ENCODE peak calls at places on chromosomes 13 and 19, in four cellular contexts. F, W, O and Q are unnamed samples.

GRCh38 chr19:18233224-18233825 is 7.1 kb upstream of the PDE4C start:
- DNase-seq in F (peak), W (peak), O (peak), Q (peak)

GRCh38 chr19:21317821-21318220 is 11.4 kb downstream of the ZNF708 start:
- DNase-seq in F (no peak), W (no peak), O (no peak), Q (no peak)

GRCh38 chr13:44842158-44842557 is 147.1 kb downstream of the NUFIP1 start:
- DNase-seq in F (peak), W (peak), O (no peak), Q (peak)

GRCh38 chr13:113105032-113105993 is at the start of gene F7:
- DNase-seq in F (no peak), W (peak), O (peak), Q (no peak)

GRCh38 chr19:3976495-3977241 is 5.8 kb upstream of the DAPK3 start:
- DNase-seq in F (peak), W (no peak), O (no peak), Q (peak)

GRCh38 chr13:110129539-110130186 is 177.3 kb downstream of the COL4A1 start:
- DNase-seq in F (no peak), W (no peak), O (no peak), Q (no peak)

GRCh38 chr19:51712461-51713081 is 11.2 kb downstream of the HAS1 start:
- DNase-seq in F (no peak), W (peak), O (peak), Q (peak)

GRCh38 chr19:3573162-3573857 is 566 bp downstream of the HMG20B start:
- DNase-seq in F (peak), W (no peak), O (no peak), Q (no peak)

GRCh38 chr13:64130600-64130999 is 2715.0 kb upstream of the PCDH20 start:
- DNase-seq in F (no peak), W (no peak), O (no peak), Q (no peak)

GRCh38 chr13:73340069-73340468 is 281.3 kb downstream of the KLF5 start:
- DNase-seq in F (no peak), W (peak), O (no peak), Q (no peak)

GRCh38 chr19:6925801-6926751 is 38.7 kb downstream of the ADGRE1 start:
- DNase-seq in F (no peak), W (peak), O (peak), Q (no peak)

GRCh38 chr19:4061178-4061682 is 5.5 kb downstream of the ZBTB7A start:
- DNase-seq in F (peak), W (peak), O (peak), Q (no peak)

GRCh38 chr13:81760316-81760715 is 1419.4 kb upstream of the SPRY2 start:
- DNase-seq in F (no peak), W (peak), O (no peak), Q (no peak)

GRCh38 chr13:30354481-30355404 is 47.4 kb upstream of the KATNAL1 start:
- DNase-seq in F (no peak), W (no peak), O (no peak), Q (peak)

GRCh38 chr19:6772028-6772865 is at the start of gene VAV1:
- DNase-seq in F (peak), W (no peak), O (no peak), Q (no peak)

GRCh38 chr13:34356686-34357434 is 538.9 kb downstream of the RFC3 start:
- DNase-seq in F (no peak), W (no peak), O (no peak), Q (peak)

GRCh38 chr19:34337747-34338146 is 27.2 kb upstream of the GPI start:
- DNase-seq in F (no peak), W (no peak), O (no peak), Q (no peak)

GRCh38 chr19:55579766-55580621 is 654 bp downstream of the ZNF579 start:
- DNase-seq in F (peak), W (peak), O (peak), Q (peak)

GRCh38 chr13:41231786-41232185 is 31.6 kb downstream of the MTRF1 start:
- DNase-seq in F (no peak), W (no peak), O (no peak), Q (peak)

GRCh38 chr13:106851251-106851650 is 283.3 kb upstream of the ARGLU1 start:
- DNase-seq in F (no peak), W (peak), O (no peak), Q (no peak)

GRCh38 chr13:46383383-46383782 is 3.7 kb downstream of the RUBCNL start:
- DNase-seq in F (no peak), W (no peak), O (no peak), Q (no peak)
- H3K4me2 ChIP-seq in F (no peak), W (no peak), O (no peak), Q (no peak)

DNA sequence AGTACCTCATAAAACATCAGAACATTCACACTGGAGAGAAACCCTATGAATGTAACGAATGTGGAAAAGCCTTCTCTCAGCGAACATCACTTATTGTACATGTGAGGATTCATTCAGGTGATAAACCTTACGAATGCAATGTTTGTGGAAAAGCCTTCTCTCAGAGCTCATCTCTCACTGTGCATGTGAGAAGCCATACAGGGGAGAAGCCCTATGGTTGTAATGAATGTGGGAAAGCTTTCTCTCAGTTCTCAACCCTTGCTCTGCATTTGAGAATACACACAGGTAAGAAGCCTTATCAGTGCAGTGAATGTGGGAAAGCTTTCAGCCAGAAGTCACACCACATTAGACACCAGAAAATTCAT is 22.0 kb downstream of the ZNF146 start:
- DNase-seq in F (no peak), W (no peak), O (peak), Q (no peak)
- H3K4me2 ChIP-seq in F (no peak), W (no peak), O (no peak), Q (no peak)

GRCh38 chr19:8678244-8678807 is 20.3 kb downstream of the ACTL9 start:
- DNase-seq in F (no peak), W (no peak), O (no peak), Q (no peak)

GRCh38 chr19:8673281-8673891 is 25.2 kb downstream of the ACTL9 start:
- DNase-seq in F (no peak), W (no peak), O (no peak), Q (no peak)
- H3K4me2 ChIP-seq in F (no peak), W (no peak), O (no peak), Q (no peak)

DNA sequence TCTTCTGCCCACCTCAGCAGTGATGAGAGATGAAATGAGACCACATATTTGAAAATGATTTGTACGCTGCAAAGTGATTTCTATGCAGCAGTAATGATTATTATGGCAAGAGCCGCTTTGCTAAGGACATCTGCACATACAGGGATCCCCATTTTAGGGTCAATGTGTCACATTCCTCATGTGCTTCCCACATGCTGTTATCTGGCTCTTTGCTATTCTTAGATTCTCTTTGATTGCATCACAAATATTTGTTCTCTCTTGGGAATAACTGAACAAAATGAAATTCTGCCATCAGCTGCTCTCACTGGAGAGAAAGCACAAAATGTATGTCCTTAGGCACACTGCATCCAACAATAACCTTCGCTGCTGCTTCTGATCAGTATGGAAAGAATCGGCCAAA is 209.5 kb upstream of the IPO5 start:
- DNase-seq in F (no peak), W (no peak), O (no peak), Q (peak)
- H3K4me2 ChIP-seq in F (no peak), W (no peak), O (no peak), Q (no peak)

DNA sequence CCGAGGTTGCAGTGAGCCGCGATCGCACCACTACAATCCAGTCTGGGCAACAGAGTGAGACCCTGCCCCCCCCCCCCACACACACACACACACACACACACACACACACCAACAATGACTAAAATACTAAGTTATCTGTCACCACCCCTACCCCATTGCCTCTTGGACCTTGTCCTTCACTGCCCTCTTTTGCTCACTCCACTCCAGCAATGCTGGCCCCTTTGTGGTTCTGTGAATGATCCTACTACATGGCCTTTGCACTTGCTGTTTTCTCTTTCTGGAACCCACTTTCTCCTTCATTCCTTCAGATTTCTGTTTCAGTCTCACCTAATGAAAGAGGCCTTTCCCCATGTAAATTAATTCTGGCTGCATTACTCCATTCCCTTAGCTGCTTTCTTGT is 2.6 kb upstream of the SAMD4B start:
- DNase-seq in F (peak), W (no peak), O (no peak), Q (no peak)
- H3K4me2 ChIP-seq in F (no peak), W (no peak), O (no peak), Q (no peak)

DNA sequence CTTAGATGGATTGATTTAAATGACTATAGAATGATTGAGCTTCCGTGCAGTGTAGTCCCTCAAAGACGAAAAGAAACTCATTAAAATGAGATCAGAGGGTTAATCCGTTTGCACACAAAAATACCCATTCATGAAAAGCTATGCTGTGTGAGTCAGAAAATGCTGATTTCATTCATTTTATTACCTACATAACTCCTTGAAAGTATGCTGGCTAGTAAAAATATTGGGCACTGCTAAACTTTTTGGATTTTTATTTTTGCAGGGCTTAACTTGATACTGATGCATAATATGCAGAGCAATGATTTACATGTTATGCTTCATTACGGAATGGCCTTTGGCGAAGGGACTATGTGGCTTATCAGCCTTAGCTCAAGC is 54.2 kb downstream of the WDFY2 start:
- DNase-seq in F (peak), W (peak), O (no peak), Q (no peak)
- H3K4me2 ChIP-seq in F (peak), W (peak), O (peak), Q (no peak)

GRCh38 chr13:85383291-85383690 is 415.9 kb downstream of the SLITRK6 start:
- DNase-seq in F (no peak), W (no peak), O (no peak), Q (no peak)
- H3K4me2 ChIP-seq in F (no peak), W (no peak), O (no peak), Q (no peak)

GRCh38 chr13:46961719-46962118 is 64.9 kb upstream of the HTR2A start:
- DNase-seq in F (peak), W (peak), O (no peak), Q (peak)
- H3K4me2 ChIP-seq in F (peak), W (peak), O (no peak), Q (no peak)